ENCODE peak calls at places on chromosomes 2 and 18, in five cellular contexts. F is foreskin keratinocyte, U is K562, Q is GM23338, X is lower lobe of right lung. R is an unnamed sample. For H3K4me1, the result is how much of the 10 kb centered on the place peaks cover.

GRCh38 chr2:84631047-84631446 is 114.7 kb downstream of the DNAH6 start:
- DNase-seq in F (peak), U (peak), Q (peak), X (no peak), R (no peak)

GRCh38 chr2:223635080-223635479 is 32.9 kb upstream of the SCG2 start:
- DNase-seq in F (peak), U (no peak), Q (no peak), X (no peak), R (no peak)

GRCh38 chr2:123648014-123648413 is 377.1 kb upstream of the CNTNAP5 start:
- DNase-seq in F (no peak), U (no peak), Q (no peak), X (no peak), R (no peak)

GRCh38 chr2:103667335-103667884 is 905.6 kb downstream of the TMEM182 start:
- DNase-seq in F (no peak), U (no peak), Q (no peak), X (no peak), R (no peak)

GRCh38 chr2:175535631-175536030 is 354.1 kb upstream of the ATP5MC3 start:
- DNase-seq in F (no peak), U (no peak), Q (no peak), X (no peak), R (no peak)

GRCh38 chr2:149904816-149905215 is 317.2 kb upstream of the MMADHC start:
- DNase-seq in F (no peak), U (no peak), Q (no peak), X (no peak), R (no peak)

GRCh38 chr18:11339121-11339520 is 189.8 kb upstream of the PIEZO2 start:
- DNase-seq in F (no peak), U (no peak), Q (no peak), X (no peak), R (no peak)

GRCh38 chr18:41532344-41533086 is 422.5 kb upstream of the PIK3C3 start:
- DNase-seq in F (peak), U (no peak), Q (peak), X (no peak), R (no peak)

GRCh38 chr2:216960926-216961325 is 101.1 kb upstream of the TNP1 start:
- DNase-seq in F (no peak), U (no peak), Q (no peak), X (no peak), R (no peak)

GRCh38 chr2:24917086-24917485 is 3.0 kb downstream of the ADCY3 start:
- DNase-seq in F (no peak), U (peak), Q (no peak), X (no peak), R (no peak)

GRCh38 chr2:112995346-112995920 is 9.8 kb upstream of the IL36A start:
- DNase-seq in F (no peak), U (no peak), Q (no peak), X (no peak), R (no peak)

GRCh38 chr2:230931556-230932231 is 6.7 kb upstream of the GPR55 start:
- DNase-seq in F (no peak), U (no peak), Q (no peak), X (peak), R (peak)

GRCh38 chr2:9972621-9973445 is 21.3 kb downstream of the GRHL1 start:
- DNase-seq in F (no peak), U (peak), Q (peak), X (no peak), R (no peak)

GRCh38 chr2:70977605-70978205 is 725 bp upstream of the ANKRD53 start:
- DNase-seq in F (peak), U (no peak), Q (peak), X (no peak), R (no peak)

GRCh38 chr2:83584674-83585073 is 874.4 kb downstream of the SUCLG1 start:
- DNase-seq in F (no peak), U (no peak), Q (peak), X (no peak), R (no peak)

GRCh38 chr18:56639094-56639361 is 636 bp upstream of the TXNL1 start:
- DNase-seq in F (no peak), U (no peak), Q (peak), X (no peak), R (no peak)

GRCh38 chr2:70475266-70475665 is 78.4 kb downstream of the TGFA start:
- DNase-seq in F (no peak), U (no peak), Q (no peak), X (no peak), R (no peak)

GRCh38 chr18:10453885-10454772 is at the start of gene APCDD1:
- DNase-seq in F (no peak), U (no peak), Q (peak), X (peak), R (peak)

GRCh38 chr2:42100696-42101585 is 53.1 kb downstream of the PKDCC start:
- DNase-seq in F (no peak), U (no peak), Q (peak), X (peak), R (peak)

GRCh38 chr2:43174368-43175186 is 51.8 kb downstream of the ZFP36L2 start:
- DNase-seq in F (no peak), U (no peak), Q (no peak), X (no peak), R (no peak)

GRCh38 chr18:13565228-13565627 is 161.1 kb downstream of the FAM210A start:
- DNase-seq in F (no peak), U (no peak), Q (no peak), X (no peak), R (peak)

GRCh38 chr2:194060269-194060668 is 1596.8 kb upstream of the SLC39A10 start:
- DNase-seq in F (no peak), U (no peak), Q (no peak), X (no peak), R (no peak)

GRCh38 chr18:65468881-65469280 is 281.9 kb upstream of the CDH7 start:
- DNase-seq in F (no peak), U (no peak), Q (no peak), X (no peak), R (no peak)

GRCh38 chr2:57543211-57543610 is 503.4 kb upstream of the VRK2 start:
- DNase-seq in F (no peak), U (no peak), Q (no peak), X (no peak), R (no peak)

GRCh38 chr18:49170925-49171509 is 220.3 kb upstream of the SMAD7 start:
- DNase-seq in F (no peak), U (no peak), Q (no peak), X (no peak), R (no peak)

GRCh38 chr2:95728878-95729511 is 137.2 kb downstream of the TRIM43 start:
- DNase-seq in F (peak), U (peak), Q (peak), X (peak), R (peak)

GRCh38 chr2:106147159-106147558 is 46.9 kb downstream of the UXS1 start:
- DNase-seq in F (peak), U (no peak), Q (no peak), X (no peak), R (no peak)
- H3K4me1 ChIP-seq in F (under half), U (under half), Q (under half), X (under half), R (under half)

DNA sequence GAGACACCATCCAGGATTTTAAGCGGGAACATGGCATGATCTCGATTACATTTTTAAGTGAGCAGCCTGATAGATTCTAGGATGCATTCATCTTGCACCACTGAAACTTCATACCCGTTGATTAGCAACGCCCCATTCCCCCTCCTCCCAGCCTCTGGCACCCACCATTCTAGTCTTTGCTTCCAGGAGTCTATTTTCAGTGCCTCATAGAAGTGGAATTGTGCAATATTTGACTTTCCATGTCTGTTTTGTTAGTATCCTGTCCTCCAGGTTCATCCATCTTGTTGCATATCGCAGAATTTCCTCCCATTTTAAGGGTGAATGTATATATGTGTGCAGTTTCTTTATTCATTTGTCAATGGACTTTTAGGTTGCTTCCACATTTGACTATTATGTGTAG is 20.9 kb upstream of the SLC66A3 start:
- DNase-seq in F (no peak), U (no peak), Q (no peak), X (no peak), R (no peak)
- H3K4me1 ChIP-seq in F (under half), U (under half), Q (under half), X (under half), R (under half)

GRCh38 chr2:51723716-51724115 is 691.8 kb upstream of the NRXN1 start:
- DNase-seq in F (no peak), U (no peak), Q (no peak), X (no peak), R (no peak)
- H3K4me1 ChIP-seq in F (under half), U (under half), Q (under half), X (under half), R (under half)

GRCh38 chr2:28652217-28652616 is 99.4 kb upstream of the PPP1CB start:
- DNase-seq in F (peak), U (no peak), Q (no peak), X (no peak), R (no peak)
- H3K4me1 ChIP-seq in F (under half), U (under half), Q (under half), X (under half), R (under half)